ENCODE peak calls at places on chromosome 16, in nine cellular contexts. D, E, U, Y, H, G, L, K and M are unnamed samples.

GRCh38 chr16:20084624-20085226 is 11.0 kb upstream of the GPR139 start:
- DNase-seq in D (peak), E (no peak), U (no peak), Y (no peak), H (no peak), G (peak), L (no peak), K (no peak), M (no peak)

GRCh38 chr16:25097304-25097988 is 14.1 kb upstream of the LCMT1 start:
- DNase-seq in D (no peak), E (no peak), U (no peak), Y (no peak), H (no peak), G (no peak), L (no peak), K (no peak), M (no peak)

GRCh38 chr16:424033-424622 is 1.3 kb upstream of the RAB11FIP3 start:
- DNase-seq in D (no peak), E (peak), U (no peak), Y (peak), H (peak), G (peak), L (no peak), K (no peak), M (peak)

GRCh38 chr16:28241924-28242323 is 30.2 kb upstream of the XPO6 start:
- DNase-seq in D (no peak), E (no peak), U (no peak), Y (no peak), H (no peak), G (no peak), L (no peak), K (no peak), M (no peak)

GRCh38 chr16:88469615-88470395 is 16.7 kb downstream of the ZFPM1 start:
- DNase-seq in D (no peak), E (no peak), U (no peak), Y (no peak), H (no peak), G (no peak), L (no peak), K (no peak), M (no peak)

GRCh38 chr16:81071816-81072215 is 5.2 kb downstream of the C16orf46 start:
- DNase-seq in D (peak), E (no peak), U (no peak), Y (no peak), H (no peak), G (peak), L (no peak), K (no peak), M (no peak)

GRCh38 chr16:2513405-2514332 is at the start of gene ATP6V0C:
- DNase-seq in D (peak), E (peak), U (peak), Y (peak), H (peak), G (peak), L (peak), K (peak), M (peak)

GRCh38 chr16:24851700-24852099 is 5.9 kb downstream of the SLC5A11 start:
- DNase-seq in D (no peak), E (no peak), U (no peak), Y (no peak), H (no peak), G (no peak), L (no peak), K (no peak), M (no peak)

GRCh38 chr16:48632137-48632774 is 22.3 kb upstream of the N4BP1 start:
- DNase-seq in D (no peak), E (no peak), U (no peak), Y (peak), H (peak), G (peak), L (no peak), K (no peak), M (peak)

DNA sequence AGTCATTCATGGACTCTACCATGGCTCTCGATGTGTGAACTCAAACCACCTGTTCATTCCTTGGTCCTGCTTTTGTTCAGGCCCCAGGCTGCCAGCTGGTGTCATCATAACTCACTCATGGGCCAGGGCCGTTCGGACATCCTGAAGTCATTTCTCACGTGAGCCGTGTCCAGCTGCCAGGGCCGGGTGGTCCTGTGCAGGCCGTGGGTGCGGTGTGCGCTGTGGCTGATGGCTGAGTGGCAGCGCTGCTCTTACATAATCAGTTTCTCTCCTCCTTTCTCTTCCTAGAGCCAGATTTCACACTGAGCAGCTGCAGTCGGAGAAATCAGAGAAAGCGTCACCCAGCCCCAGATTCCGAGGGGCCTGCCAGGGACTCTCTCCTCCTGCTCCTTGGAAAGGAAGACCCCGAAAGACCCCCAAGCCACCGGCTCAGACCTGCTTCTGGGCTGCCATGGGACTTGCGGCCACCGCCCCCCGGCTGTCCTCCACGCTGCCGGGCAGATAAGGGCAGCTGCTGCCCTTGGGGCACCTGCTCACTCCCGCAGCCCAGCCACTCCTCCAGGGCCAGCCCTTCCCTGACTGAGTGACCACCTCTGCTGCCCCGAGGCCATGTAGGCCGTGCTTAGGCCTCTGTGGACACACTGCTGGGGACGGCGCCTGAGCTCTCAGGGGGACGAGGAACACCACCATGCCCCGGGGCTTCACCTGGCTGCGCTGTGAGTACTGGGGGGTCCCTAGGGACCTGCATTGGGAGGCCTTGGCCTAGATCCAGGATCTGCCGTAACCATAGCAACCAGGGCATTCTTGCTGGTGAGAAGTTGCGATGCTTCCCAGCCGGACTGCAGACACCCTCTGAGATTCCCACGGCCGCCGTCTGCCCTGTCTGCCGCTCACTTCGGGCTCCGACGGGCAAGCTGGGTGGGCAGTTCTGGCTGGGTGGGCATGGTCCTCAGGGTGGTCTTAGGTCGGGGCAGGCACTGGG is at the start of gene IL34:
- DNase-seq in D (no peak), E (no peak), U (no peak), Y (no peak), H (peak), G (no peak), L (no peak), K (peak), M (no peak)
- TF ChIP-seq POLR2A in D (no peak), E (no peak), U (no peak), Y (no peak), H (no peak), G (no peak), L (no peak), K (no peak), M (no peak)

GRCh38 chr16:79848739-79849518 is 248.4 kb upstream of the MAF start:
- DNase-seq in D (no peak), E (no peak), U (no peak), Y (no peak), H (peak), G (no peak), L (no peak), K (peak), M (no peak)

GRCh38 chr16:79845734-79846135 is 245.2 kb upstream of the MAF start:
- DNase-seq in D (peak), E (no peak), U (no peak), Y (no peak), H (no peak), G (no peak), L (no peak), K (no peak), M (no peak)

GRCh38 chr16:79847101-79847500 is 246.6 kb upstream of the MAF start:
- DNase-seq in D (no peak), E (no peak), U (no peak), Y (no peak), H (no peak), G (no peak), L (no peak), K (no peak), M (peak)

GRCh38 chr16:79847569-79847968 is 247.0 kb upstream of the MAF start:
- DNase-seq in D (no peak), E (no peak), U (no peak), Y (no peak), H (no peak), G (no peak), L (no peak), K (no peak), M (no peak)

GRCh38 chr16:79850348-79850747 is 249.8 kb upstream of the MAF start:
- DNase-seq in D (no peak), E (peak), U (no peak), Y (no peak), H (peak), G (no peak), L (no peak), K (no peak), M (no peak)
- TF ChIP-seq POLR2AphosphoS5 in D (no peak), E (peak), U (no peak), Y (no peak), H (peak), G (no peak), L (no peak), K (no peak), M (no peak)

GRCh38 chr16:55526448-55526847 is 17.6 kb downstream of the LPCAT2 start:
- DNase-seq in D (no peak), E (no peak), U (no peak), Y (no peak), H (no peak), G (no peak), L (no peak), K (no peak), M (no peak)

GRCh38 chr16:55528974-55529373 is 20.1 kb downstream of the LPCAT2 start:
- DNase-seq in D (no peak), E (no peak), U (no peak), Y (no peak), H (no peak), G (no peak), L (no peak), K (no peak), M (no peak)

GRCh38 chr16:55527885-55528284 is 19.0 kb downstream of the LPCAT2 start:
- DNase-seq in D (no peak), E (no peak), U (no peak), Y (no peak), H (no peak), G (no peak), L (no peak), K (no peak), M (no peak)

GRCh38 chr16:55532227-55532626 is 23.4 kb downstream of the LPCAT2 start:
- DNase-seq in D (no peak), E (no peak), U (no peak), Y (no peak), H (no peak), G (no peak), L (no peak), K (no peak), M (no peak)

GRCh38 chr16:55530316-55530856 is 21.5 kb downstream of the LPCAT2 start:
- DNase-seq in D (no peak), E (no peak), U (no peak), Y (no peak), H (no peak), G (no peak), L (no peak), K (no peak), M (no peak)
- TF ChIP-seq EP300 in D (no peak), E (no peak), U (no peak), Y (no peak), H (no peak), G (no peak), L (no peak), K (no peak), M (no peak)

DNA sequence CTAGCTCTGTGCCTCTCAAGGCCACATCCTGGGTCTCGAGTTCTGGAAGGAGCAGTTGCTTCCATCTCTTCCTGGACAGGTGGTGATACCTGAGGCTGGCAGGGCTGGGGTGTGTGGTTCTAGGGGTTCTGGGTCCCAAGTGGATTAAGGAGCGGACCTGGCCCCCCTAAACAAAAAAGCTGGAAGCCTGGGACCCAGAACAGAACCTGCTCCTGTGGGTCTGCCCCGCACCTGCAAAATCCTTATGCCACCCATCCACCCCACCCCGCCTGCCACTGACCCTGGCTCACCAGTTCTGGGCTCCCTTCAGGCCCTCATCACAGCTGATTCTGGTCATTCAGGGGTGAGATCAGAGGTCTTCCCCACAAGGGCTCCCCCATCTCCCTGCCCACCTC is 44.8 kb downstream of the ADCY7 start:
- DNase-seq in D (no peak), E (no peak), U (no peak), Y (no peak), H (peak), G (no peak), L (peak), K (no peak), M (peak)
- TF ChIP-seq POLR2A in D (no peak), E (no peak), U (no peak), Y (no peak), H (no peak), G (no peak), L (no peak), K (no peak), M (no peak)

GRCh38 chr16:66728117-66728787 is 23.2 kb downstream of the DYNC1LI2 start:
- DNase-seq in D (peak), E (peak), U (no peak), Y (no peak), H (peak), G (peak), L (no peak), K (no peak), M (peak)
- TF ChIP-seq POLR2AphosphoS5 in D (peak), E (no peak), U (no peak), Y (no peak), H (no peak), G (no peak), L (no peak), K (no peak), M (no peak)

GRCh38 chr16:8963825-8964441 is at the start of gene USP7:
- DNase-seq in D (peak), E (peak), U (peak), Y (peak), H (peak), G (peak), L (peak), K (peak), M (peak)

GRCh38 chr16:8962393-8963009 is 1.2 kb downstream of the USP7 start:
- DNase-seq in D (peak), E (peak), U (no peak), Y (no peak), H (no peak), G (no peak), L (no peak), K (peak), M (peak)

GRCh38 chr16:8961811-8962390 is 1.8 kb downstream of the USP7 start:
- DNase-seq in D (no peak), E (no peak), U (no peak), Y (no peak), H (no peak), G (peak), L (no peak), K (no peak), M (no peak)

GRCh38 chr16:8964462-8964861 is 756 bp upstream of the USP7 start:
- DNase-seq in D (no peak), E (no peak), U (no peak), Y (no peak), H (no peak), G (no peak), L (no peak), K (no peak), M (no peak)

DNA sequence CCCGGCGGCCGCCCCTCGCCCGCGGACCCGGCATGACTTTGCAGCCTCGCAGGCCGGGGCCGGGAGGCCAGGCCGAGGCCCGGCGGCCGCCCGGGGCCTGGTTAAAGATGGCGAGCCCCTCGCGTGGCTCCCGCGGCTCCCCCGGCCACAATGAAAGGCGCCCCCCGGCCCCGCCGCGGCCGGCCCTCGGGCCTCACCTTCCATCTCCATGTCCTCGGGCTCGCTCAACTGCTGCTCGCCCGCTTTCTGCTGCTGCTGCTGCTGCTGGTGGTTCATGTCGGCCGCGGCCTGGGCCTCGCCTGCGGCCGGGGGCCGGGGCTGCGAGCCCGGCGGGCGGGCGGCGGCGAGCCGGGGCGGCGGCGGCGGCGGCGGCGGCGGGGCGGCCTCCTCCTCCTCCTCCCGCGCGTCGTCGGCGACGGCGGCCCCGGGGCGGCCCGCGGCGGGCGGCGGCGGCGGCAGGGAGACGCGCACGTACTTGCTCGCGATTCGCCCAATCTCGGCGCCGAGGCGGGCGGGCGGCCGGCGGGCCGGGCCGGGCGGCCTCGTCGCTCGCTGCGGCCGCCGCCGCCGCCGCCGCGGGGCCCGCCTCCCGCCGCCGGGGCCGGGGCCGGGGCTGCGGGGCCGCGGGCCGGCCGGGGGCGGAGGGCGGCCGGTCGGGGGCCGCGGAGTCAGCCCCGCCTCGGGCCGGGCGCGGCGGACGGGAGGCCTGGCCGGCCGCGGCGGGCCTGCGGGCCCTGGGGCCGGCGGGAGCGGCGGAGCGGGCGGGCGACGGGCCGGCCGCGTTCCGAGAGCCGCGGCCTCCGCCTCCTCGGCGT is 489 bp downstream of the USP7 start:
- DNase-seq in D (peak), E (no peak), U (no peak), Y (no peak), H (no peak), G (no peak), L (no peak), K (peak), M (no peak)
- TF ChIP-seq EP300 in D (no peak), E (no peak), U (no peak), Y (no peak), H (no peak), G (no peak), L (no peak), K (no peak), M (no peak)

GRCh38 chr16:10558746-10559641 is 21.4 kb downstream of the EMP2 start:
- DNase-seq in D (no peak), E (peak), U (no peak), Y (no peak), H (peak), G (no peak), L (peak), K (peak), M (peak)
- TF ChIP-seq POLR2A in D (no peak), E (no peak), U (no peak), Y (no peak), H (no peak), G (no peak), L (no peak), K (no peak), M (no peak)

GRCh38 chr16:82750078-82750477 is 123.3 kb downstream of the CDH13 start:
- DNase-seq in D (no peak), E (no peak), U (no peak), Y (no peak), H (no peak), G (no peak), L (no peak), K (no peak), M (no peak)
- TF ChIP-seq POLR2AphosphoS5 in D (no peak), E (no peak), U (no peak), Y (no peak), H (no peak), G (no peak), L (no peak), K (no peak), M (no peak)

GRCh38 chr16:31071861-31072260 is 2.2 kb downstream of the ZNF668 start:
- DNase-seq in D (no peak), E (no peak), U (no peak), Y (no peak), H (no peak), G (no peak), L (no peak), K (no peak), M (no peak)
- TF ChIP-seq EP300 in D (no peak), E (no peak), U (no peak), Y (no peak), H (no peak), G (no peak), L (no peak), K (no peak), M (no peak)

GRCh38 chr16:23511731-23512130 is 1.4 kb upstream of the GGA2 start:
- DNase-seq in D (no peak), E (no peak), U (no peak), Y (no peak), H (no peak), G (no peak), L (no peak), K (no peak), M (no peak)

GRCh38 chr16:23509763-23510153 is 536 bp downstream of the GGA2 start:
- DNase-seq in D (no peak), E (no peak), U (no peak), Y (no peak), H (no peak), G (no peak), L (no peak), K (no peak), M (no peak)

GRCh38 chr16:23509441-23509754 is 896 bp downstream of the GGA2 start:
- DNase-seq in D (no peak), E (no peak), U (no peak), Y (no peak), H (no peak), G (no peak), L (no peak), K (no peak), M (no peak)

GRCh38 chr16:23508589-23509440 is 1.5 kb downstream of the GGA2 start:
- DNase-seq in D (no peak), E (peak), U (no peak), Y (no peak), H (no peak), G (no peak), L (no peak), K (no peak), M (no peak)

GRCh38 chr16:23510154-23510914 is at the start of gene GGA2:
- DNase-seq in D (peak), E (peak), U (no peak), Y (peak), H (peak), G (peak), L (peak), K (peak), M (peak)
- TF ChIP-seq POLR2A in D (peak), E (peak), U (peak), Y (peak), H (no peak), G (peak), L (peak), K (peak), M (no peak)